ENCODE peak calls at places on chromosomes 2 and 18, in four cellular contexts. B, Y, W and F are unnamed samples.

GRCh38 chr2:11234309-11234708 is 79.0 kb downstream of the SLC66A3 start:
- DNase-seq in B (no peak), W (no peak), Y (no peak), F (no peak)

GRCh38 chr2:98376996-98377395 is 30.7 kb downstream of the CNGA3 start:
- DNase-seq in W (no peak), Y (no peak), B (no peak), F (no peak)

GRCh38 chr18:4125246-4125938 is 329.7 kb downstream of the DLGAP1 start:
- DNase-seq in W (no peak), Y (no peak), B (no peak), F (no peak)

GRCh38 chr2:28776471-28776870 is 24.8 kb downstream of the PPP1CB start:
- DNase-seq in W (no peak), Y (no peak), B (no peak), F (no peak)

GRCh38 chr2:10184421-10184820 is 61.9 kb downstream of the RRM2 start:
- DNase-seq in B (no peak), Y (no peak), W (no peak), F (peak)

GRCh38 chr2:216944733-216945132 is 84.9 kb upstream of the TNP1 start:
- DNase-seq in B (no peak), Y (no peak), W (no peak), F (no peak)

GRCh38 chr2:43542285-43542933 is 53.4 kb downstream of the THADA start:
- DNase-seq in W (peak), B (peak), Y (no peak), F (no peak)

GRCh38 chr2:72037322-72037721 is 110.3 kb downstream of the CYP26B1 start:
- DNase-seq in B (no peak), W (no peak), Y (no peak), F (peak)

GRCh38 chr18:40868110-40868858 is 1086.8 kb upstream of the PIK3C3 start:
- DNase-seq in W (peak), B (peak), Y (no peak), F (no peak)

GRCh38 chr2:7427293-7428060 is 510.3 kb downstream of the RNF144A start:
- DNase-seq in W (peak), B (peak), Y (no peak), F (no peak)

GRCh38 chr2:219452361-219453317 is 18.0 kb downstream of the SPEG start:
- DNase-seq in B (no peak), Y (peak), W (no peak), F (no peak)

GRCh38 chr2:54047658-54048057 is 67.8 kb upstream of the ACYP2 start:
- DNase-seq in W (no peak), B (no peak), Y (no peak), F (no peak)

GRCh38 chr18:8668381-8668780 is 37.0 kb upstream of the MTCL1 start:
- DNase-seq in Y (no peak), W (no peak), B (no peak), F (no peak)

GRCh38 chr2:18957909-18958308 is 368.5 kb upstream of the NT5C1B start:
- DNase-seq in Y (no peak), W (no peak), B (no peak), F (no peak)

GRCh38 chr18:13447621-13448020 is 229.1 kb downstream of the LDLRAD4 start:
- DNase-seq in Y (no peak), B (no peak), W (no peak), F (no peak)

GRCh38 chr2:25505630-25506029 is 163.9 kb upstream of the DNMT3A start:
- DNase-seq in B (no peak), W (no peak), Y (no peak), F (no peak)

GRCh38 chr2:185802926-185803325 is 64.3 kb downstream of the FSIP2 start:
- DNase-seq in W (no peak), Y (no peak), B (no peak), F (no peak)

GRCh38 chr2:161104054-161104553 is 56.1 kb upstream of the TANK start:
- DNase-seq in B (no peak), W (no peak), Y (no peak), F (no peak)

GRCh38 chr2:62570861-62571698 is 65.1 kb upstream of the TMEM17 start:
- DNase-seq in W (no peak), Y (peak), B (no peak), F (no peak)

GRCh38 chr18:63376493-63377053 is 9.6 kb upstream of the KDSR start:
- DNase-seq in W (no peak), B (no peak), Y (no peak), F (no peak)

GRCh38 chr2:144084114-144084661 is 435.7 kb downstream of the ZEB2 start:
- DNase-seq in Y (no peak), B (no peak), W (no peak), F (no peak)

GRCh38 chr2:17646838-17647701 is 106.5 kb downstream of the SMC6 start:
- DNase-seq in Y (no peak), W (no peak), B (no peak), F (no peak)

GRCh38 chr18:75926811-75927210 is 499.3 kb upstream of the SMIM21 start:
- DNase-seq in W (no peak), B (no peak), Y (no peak), F (no peak)

GRCh38 chr18:5892772-5893431 is 2.4 kb downstream of the TMEM200C start:
- DNase-seq in B (no peak), Y (no peak), W (no peak), F (no peak)

GRCh38 chr18:5894613-5895299 is 566 bp downstream of the TMEM200C start:
- DNase-seq in B (no peak), W (no peak), Y (peak), F (peak)

GRCh38 chr18:5895886-5896740 is 791 bp upstream of the TMEM200C start:
- DNase-seq in Y (peak), B (no peak), W (no peak), F (peak)

GRCh38 chr18:5895300-5895885 is at the start of gene TMEM200C:
- DNase-seq in W (no peak), Y (peak), B (no peak), F (no peak)

GRCh38 chr18:5894215-5894612 is 1.1 kb downstream of the TMEM200C start:
- DNase-seq in B (no peak), W (no peak), Y (no peak), F (no peak)
- H3K27ac ChIP-seq in B (no peak), W (no peak), Y (peak), F (peak)

DNA sequence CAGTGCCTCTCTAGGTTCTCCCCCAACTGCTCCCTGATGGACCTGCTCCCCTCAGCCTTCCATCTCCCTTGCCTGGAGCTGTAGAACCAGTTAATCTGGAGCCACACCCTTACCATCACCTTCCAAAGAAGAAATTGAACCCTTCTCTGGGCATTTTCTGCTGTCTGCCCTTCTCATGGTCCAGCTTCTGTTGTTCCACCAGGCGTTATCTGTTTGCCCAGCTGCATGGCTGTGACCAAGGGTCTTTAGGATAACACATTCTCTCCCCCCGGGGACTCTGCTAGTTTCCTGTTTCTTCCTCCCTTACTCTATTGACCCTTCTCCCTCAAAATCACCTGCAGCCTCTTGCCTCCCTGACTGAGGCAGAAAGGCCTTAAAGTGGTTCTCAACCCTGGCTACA is 3.2 kb upstream of the ANKRD53 start:
- DNase-seq in Y (no peak), B (no peak), W (no peak), F (peak)
- TF ChIP-seq POLR2AphosphoS5 in Y (no peak), B (no peak), W (no peak), F (no peak)

DNA sequence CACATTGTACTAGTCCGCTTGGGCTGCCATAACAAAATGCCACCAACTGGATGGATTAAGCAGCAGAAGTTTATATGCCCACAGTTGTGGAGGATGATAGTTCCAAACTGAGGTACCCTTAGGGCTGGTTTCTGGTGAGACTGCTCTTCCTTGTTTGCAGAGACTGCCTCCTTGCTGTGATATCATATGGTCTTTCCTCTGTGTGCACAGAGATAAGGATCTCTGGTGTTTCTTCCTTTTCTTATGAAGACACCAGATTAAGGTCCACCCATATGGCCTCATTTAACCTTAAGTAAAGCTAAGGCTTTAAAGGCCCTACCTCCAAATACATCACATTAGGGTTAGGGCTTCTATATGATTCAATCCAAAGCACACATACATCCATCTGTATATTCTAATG is 738.2 kb upstream of the GCFC2 start:
- DNase-seq in W (no peak), B (no peak), Y (no peak), F (no peak)
- H3K27ac ChIP-seq in W (no peak), B (no peak), Y (no peak), F (no peak)

GRCh38 chr2:145543155-145543554 is 1023.2 kb upstream of the ZEB2 start:
- DNase-seq in B (no peak), Y (no peak), W (no peak), F (no peak)
- TF ChIP-seq POLR2AphosphoS5 in B (no peak), Y (no peak), W (no peak), F (no peak)

DNA sequence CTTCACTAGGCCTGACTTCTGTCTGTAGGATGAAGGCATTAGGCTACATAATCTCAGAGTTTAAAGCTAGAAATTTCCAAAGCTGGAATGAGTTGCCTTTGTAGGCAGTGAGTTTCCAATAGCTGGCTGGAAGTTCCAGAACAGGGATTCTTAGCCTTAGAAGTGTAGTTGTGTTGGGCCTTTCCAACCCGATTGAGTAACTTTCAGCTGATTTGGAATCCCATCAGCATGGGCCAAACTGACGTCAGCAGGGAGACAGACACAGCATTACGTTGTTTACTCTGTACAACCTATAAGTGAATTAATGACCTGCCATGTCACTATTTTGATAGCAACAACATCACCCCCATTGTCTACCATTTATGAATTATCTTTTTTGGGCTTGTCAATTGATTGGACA is 56.9 kb downstream of the SETBP1 start:
- DNase-seq in W (no peak), B (no peak), Y (peak), F (no peak)
- H3K27ac ChIP-seq in W (no peak), B (no peak), Y (peak), F (no peak)

GRCh38 chr2:177753682-177754475 is 318.7 kb downstream of the PDE11A start:
- DNase-seq in B (no peak), W (no peak), Y (peak), F (no peak)
- TF ChIP-seq POLR2AphosphoS5 in B (no peak), W (no peak), Y (peak), F (no peak)

GRCh38 chr2:190313880-190314279 is 5.7 kb downstream of the HIBCH start:
- DNase-seq in B (no peak), W (no peak), Y (no peak), F (no peak)
- H3K27ac ChIP-seq in B (no peak), W (no peak), Y (no peak), F (no peak)

GRCh38 chr2:33696234-33696633 is 97.1 kb upstream of the FAM98A start:
- DNase-seq in B (no peak), W (no peak), Y (no peak), F (no peak)
- TF ChIP-seq POLR2AphosphoS5 in B (no peak), W (no peak), Y (no peak), F (no peak)